ENCODE peak calls at places on chromosomes 13 and 19, in six cellular contexts. B is neural crest cell; V is activated CD4-positive, alpha-beta T cell treated with anti-CD3 and anti-CD28 coated beads, Interleukin-2, amount 50 U/mL, for 24 hours; O is HT1080; Y is nucleus accumbens; C is SK-N-SH. P is an unnamed sample.

GRCh38 chr13:43786766-43787517 is at the start of gene ENOX1:
- DNase-seq in Y (peak; percentile 85), C (peak; percentile 92), B (peak; percentile 56), V (no peak), O (peak; percentile 77), P (peak; percentile 79)

GRCh38 chr13:73325351-73326214 is 266.8 kb downstream of the KLF5 start:
- DNase-seq in O (no peak), Y (no peak), B (no peak), C (no peak), V (no peak), P (no peak)

GRCh38 chr19:14187586-14187985 is 18.4 kb downstream of the ADGRL1 start:
- DNase-seq in O (no peak), Y (no peak), V (no peak), B (no peak), C (peak; percentile 11), P (no peak)

GRCh38 chr19:18021121-18021755 is 13.3 kb downstream of the ARRDC2 start:
- DNase-seq in C (no peak), V (no peak), B (no peak), Y (peak; percentile 30), O (peak; percentile 81), P (peak; percentile 69)

GRCh38 chr19:48967346-48968178 is 2.5 kb downstream of the FTL start:
- DNase-seq in Y (no peak), B (no peak), C (no peak), O (peak; percentile 63), V (no peak), P (peak; percentile 47)

GRCh38 chr13:114110091-114110829 is 22.2 kb downstream of the RASA3 start:
- DNase-seq in O (no peak), Y (no peak), B (no peak), C (peak; percentile 66), V (peak; percentile 61), P (no peak)

GRCh38 chr13:101178394-101178793 is 237.9 kb downstream of the NALCN start:
- DNase-seq in Y (no peak), B (no peak), C (no peak), V (no peak), O (no peak), P (no peak)

GRCh38 chr19:4581381-4582111 is 22.1 kb upstream of the SEMA6B start:
- DNase-seq in B (peak; percentile 44), O (no peak), C (peak; percentile 94), Y (no peak), V (no peak), P (no peak)

GRCh38 chr13:112623051-112623711 is 35.2 kb upstream of the TUBGCP3 start:
- DNase-seq in C (no peak), V (no peak), O (no peak), B (no peak), Y (no peak), P (no peak)

GRCh38 chr19:53877361-53877766 is 4.6 kb upstream of the PRKCG start:
- DNase-seq in O (no peak), V (no peak), C (no peak), Y (no peak), B (no peak), P (no peak)

GRCh38 chr19:19423322-19423721 is 17.8 kb downstream of the GATAD2A start:
- DNase-seq in O (no peak), Y (no peak), C (no peak), B (no peak), V (no peak), P (peak; percentile 28)

GRCh38 chr19:38290631-38291147 is 13.4 kb upstream of the C19orf33 start:
- DNase-seq in Y (no peak), O (peak; percentile 89), C (no peak), B (no peak), V (no peak), P (no peak)

GRCh38 chr13:107117327-107118012 is 549.5 kb upstream of the ARGLU1 start:
- DNase-seq in V (no peak), C (no peak), O (peak; percentile 59), B (no peak), Y (no peak), P (no peak)

GRCh38 chr13:45373116-45373606 is 32.2 kb upstream of the TPT1 start:
- DNase-seq in V (no peak), B (no peak), Y (no peak), C (no peak), O (no peak), P (no peak)

GRCh38 chr13:79593611-79594275 is 112.8 kb downstream of the NDFIP2 start:
- DNase-seq in V (no peak), C (peak; percentile 44), B (no peak), O (peak; percentile 83), Y (no peak), P (no peak)

GRCh38 chr13:82751221-82751620 is 1131.1 kb downstream of the SLITRK1 start:
- DNase-seq in O (no peak), C (no peak), B (no peak), V (no peak), Y (no peak), P (no peak)

GRCh38 chr19:43524922-43525835 is 1.8 kb downstream of the ETHE1 start:
- DNase-seq in V (no peak), O (peak; percentile 71), B (no peak), Y (no peak), C (no peak), P (no peak)

GRCh38 chr19:10525636-10526035 is 8.4 kb upstream of the S1PR5 start:
- DNase-seq in V (no peak), B (no peak), C (no peak), O (no peak), Y (no peak), P (no peak)

GRCh38 chr13:52454459-52454824 is 836 bp upstream of the CKAP2 start:
- DNase-seq in C (peak; percentile 34), O (peak; percentile 34), Y (no peak), B (no peak), V (no peak), P (no peak)

GRCh38 chr13:20799726-20800416 is 26.1 kb upstream of the EEF1AKMT1 start:
- DNase-seq in B (no peak), V (no peak), O (no peak), C (no peak), Y (no peak), P (no peak)

GRCh38 chr19:47373246-47374240 is 24.4 kb downstream of the DHX34 start:
- DNase-seq in Y (no peak), B (no peak), V (no peak), C (no peak), O (no peak), P (no peak)

GRCh38 chr19:802497-802887 is 5.2 kb downstream of the PTBP1 start:
- DNase-seq in V (no peak), O (no peak), C (no peak), B (no peak), Y (no peak), P (no peak)

GRCh38 chr19:38900220-38900629 is 456 bp downstream of the NFKBIB start:
- DNase-seq in B (no peak), Y (no peak), C (no peak), V (no peak), O (no peak), P (no peak)

GRCh38 chr13:54185785-54186184 is 1157.2 kb downstream of the OLFM4 start:
- DNase-seq in C (no peak), B (no peak), O (peak; percentile 39), V (no peak), Y (no peak), P (no peak)

GRCh38 chr19:53057904-53058579 is 13.5 kb downstream of the ERVV-2 start:
- DNase-seq in Y (peak; percentile 26), O (no peak), V (no peak), B (peak; percentile 31), C (peak; percentile 72), P (no peak)

GRCh38 chr19:41133260-41133659 is 19.0 kb downstream of the CYP2F1 start:
- DNase-seq in B (no peak), V (no peak), C (no peak), O (no peak), Y (no peak), P (no peak)

GRCh38 chr13:25136872-25137623 is 35.0 kb downstream of the AMER2 start:
- DNase-seq in Y (no peak), V (no peak), B (no peak), C (no peak), O (no peak), P (no peak)

GRCh38 chr13:26784704-26785639 is 24.4 kb upstream of the GPR12 start:
- DNase-seq in C (no peak), B (no peak), Y (no peak), V (no peak), O (no peak), P (no peak)

GRCh38 chr19:48696353-48697010 is 711 bp downstream of the FUT2 start:
- DNase-seq in B (no peak), V (no peak), C (no peak), O (no peak), Y (no peak), P (no peak)

GRCh38 chr19:33186835-33187540 is 7.1 kb upstream of the LRP3 start:
- DNase-seq in B (no peak), Y (no peak), O (no peak), C (no peak), V (no peak), P (no peak)

GRCh38 chr13:73580868-73581267 is 522.1 kb downstream of the KLF5 start:
- DNase-seq in Y (no peak), B (no peak), V (no peak), O (no peak), C (no peak), P (no peak)

GRCh38 chr19:45817725-45818301 is 2.7 kb upstream of the RSPH6A start:
- DNase-seq in B (no peak), O (no peak), Y (no peak), C (peak; percentile 58), V (no peak), P (no peak)

GRCh38 chr19:40553885-40554857 is 22.5 kb upstream of the SHKBP1 start:
- DNase-seq in C (no peak), V (no peak), O (no peak), Y (no peak), B (no peak), P (no peak)

GRCh38 chr13:41244555-41244954 is 18.8 kb downstream of the MTRF1 start:
- DNase-seq in O (no peak), B (no peak), Y (no peak), C (no peak), V (no peak), P (no peak)

GRCh38 chr19:16371540-16371986 is 46.9 kb downstream of the KLF2 start:
- DNase-seq in C (no peak), O (no peak), V (peak; percentile 60), B (no peak), Y (no peak), P (no peak)

GRCh38 chr13:73542446-73542845 is 483.6 kb downstream of the KLF5 start:
- DNase-seq in Y (no peak), V (no peak), B (no peak), C (no peak), O (no peak), P (no peak)

GRCh38 chr19:42095814-42096230 is 19.9 kb downstream of the ZNF574 start:
- DNase-seq in B (no peak), C (no peak), V (no peak), Y (no peak), O (no peak), P (no peak)

GRCh38 chr13:39767791-39768564 is 112.5 kb downstream of the COG6 start:
- DNase-seq in B (no peak), C (no peak), V (no peak), O (no peak), Y (no peak), P (no peak)

P was measured in anterior cingulate cortex.